ENCODE peak calls at places on chromosomes 11 and 22, in ten cellular contexts. I, F, B, Y, U, O, R, S, H and J are unnamed samples.

GRCh38 chr11:62665630-62666258 is 632 bp downstream of the CSKMT start:
- DNase-seq in I (no peak), S (no peak), O (peak), F (peak), B (peak), H (no peak), Y (peak), U (no peak), R (peak), J (peak)

GRCh38 chr11:31141804-31142203 is 227.7 kb downstream of the DCDC1 start:
- DNase-seq in H (no peak), B (no peak), O (no peak), R (no peak), S (no peak), I (no peak), F (no peak), U (no peak), Y (no peak), J (no peak)

GRCh38 chr11:3150726-3151125 is 14.4 kb downstream of the OSBPL5 start:
- DNase-seq in F (no peak), Y (no peak), S (no peak), U (no peak), H (no peak), O (no peak), R (no peak), B (no peak), I (no peak), J (peak)

GRCh38 chr11:69233761-69234136 is 60.2 kb upstream of the MYEOV start:
- DNase-seq in F (no peak), O (no peak), S (no peak), H (no peak), B (no peak), I (no peak), U (no peak), R (no peak), Y (no peak), J (no peak)

GRCh38 chr22:21591695-21592094 is 24.2 kb downstream of the UBE2L3 start:
- DNase-seq in R (no peak), Y (no peak), I (no peak), H (no peak), U (peak), B (peak), F (no peak), S (no peak), O (no peak), J (peak)

GRCh38 chr22:30806391-30806861 is 111.8 kb downstream of the OSBP2 start:
- DNase-seq in U (no peak), O (no peak), F (no peak), I (no peak), R (no peak), S (peak), B (no peak), Y (peak), H (no peak), J (no peak)

GRCh38 chr22:17772249-17772962 is 1.9 kb downstream of the BID start:
- DNase-seq in I (no peak), H (no peak), U (no peak), R (no peak), O (no peak), S (no peak), Y (peak), F (no peak), B (no peak), J (peak)

GRCh38 chr11:12526789-12527188 is 147.4 kb upstream of the TEAD1 start:
- DNase-seq in B (no peak), U (no peak), F (no peak), O (no peak), I (peak), R (no peak), S (no peak), Y (peak), H (no peak), J (peak)

GRCh38 chr11:26649884-26650283 is 72.0 kb downstream of the SLC5A12 start:
- DNase-seq in I (peak), U (no peak), R (peak), O (no peak), Y (peak), H (no peak), F (peak), S (peak), B (no peak), J (no peak)

GRCh38 chr11:58301576-58301975 is 33.5 kb upstream of the OR10W1 start:
- DNase-seq in U (no peak), H (no peak), O (no peak), B (no peak), I (peak), Y (peak), R (no peak), S (no peak), F (no peak), J (no peak)

GRCh38 chr11:74739546-74740270 is 8.5 kb upstream of the CHRDL2 start:
- DNase-seq in R (peak), S (peak), Y (peak), U (peak), H (no peak), B (peak), I (no peak), F (peak), O (no peak), J (peak)

GRCh38 chr11:122671270-122671906 is 15.9 kb downstream of the UBASH3B start:
- DNase-seq in B (no peak), Y (peak), R (no peak), F (peak), H (no peak), S (no peak), U (peak), O (no peak), I (no peak), J (no peak)

GRCh38 chr11:1482581-1483444 is 3.8 kb downstream of the MOB2 start:
- DNase-seq in I (no peak), O (no peak), R (no peak), Y (no peak), H (no peak), U (peak), S (no peak), B (peak), F (no peak), J (peak)